ENCODE peak calls at places on chromosome 12, in five cellular contexts. Q, W, H, R and C are unnamed samples.
A peak's percentile ranks its signal among the peaks of the same experiment; 100 is the strongest.

GRCh38 chr12:138898-139534 is 72.4 kb downstream of the IQSEC3 start:
- DNase-seq in R (peak; percentile 4), Q (no peak), H (no peak), W (no peak), C (peak; percentile 87)

GRCh38 chr12:6367969-6368892 is 7.1 kb downstream of the SCNN1A start:
- DNase-seq in Q (no peak), R (no peak), H (peak; percentile 43), W (no peak), C (no peak)

GRCh38 chr12:9702239-9702638 is 30.7 kb downstream of the CLECL1 start:
- DNase-seq in Q (no peak), R (no peak), W (no peak), H (no peak), C (no peak)

GRCh38 chr12:49936895-49937294 is 13.6 kb upstream of the AQP2 start:
- DNase-seq in Q (no peak), R (no peak), W (no peak), H (no peak), C (no peak)

GRCh38 chr12:95393191-95393790 is 80.7 kb upstream of the METAP2 start:
- DNase-seq in Q (no peak), R (no peak), H (no peak), W (no peak), C (no peak)

GRCh38 chr12:57811028-57811755 is 7.3 kb downstream of the AVIL start:
- DNase-seq in W (no peak), R (no peak), Q (no peak), H (no peak), C (no peak)

GRCh38 chr12:48717252-48717695 is 767 bp upstream of the CCNT1 start:
- DNase-seq in H (peak; percentile 48), W (peak; percentile 15), Q (peak; percentile 23), R (peak; percentile 23), C (no peak)

GRCh38 chr12:57127101-57127709 is 1.1 kb upstream of the LRP1 start:
- DNase-seq in Q (peak; percentile 70), W (peak; percentile 71), H (peak; percentile 56), R (peak; percentile 64), C (peak; percentile 96)

GRCh38 chr12:7128681-7129593 is at the start of gene RBP5:
- DNase-seq in R (no peak), W (no peak), H (no peak), Q (no peak), C (peak; percentile 86)

GRCh38 chr12:77010637-77011548 is 54.5 kb downstream of the E2F7 start:
- DNase-seq in R (peak; percentile 88), W (peak; percentile 62), H (peak; percentile 71), Q (peak; percentile 90), C (peak; percentile 96)

GRCh38 chr12:82963961-82964360 is 277.3 kb downstream of the TMTC2 start:
- DNase-seq in R (no peak), H (no peak), Q (peak; percentile 16), W (no peak), C (no peak)

GRCh38 chr12:103043531-103044445 is 86.3 kb downstream of the ASCL1 start:
- DNase-seq in R (no peak), Q (no peak), H (no peak), W (peak; percentile 48), C (no peak)

GRCh38 chr12:121295746-121296617 is 527 bp downstream of the CAMKK2 start:
- DNase-seq in W (peak; percentile 33), R (no peak), Q (peak; percentile 52), H (peak; percentile 6), C (peak; percentile 79)

GRCh38 chr12:128992116-128992515 is 138.8 kb downstream of the GLT1D1 start:
- DNase-seq in H (no peak), W (no peak), Q (no peak), R (no peak), C (no peak)

GRCh38 chr12:9604288-9604687 is 3.4 kb downstream of the KLRB1 start:
- DNase-seq in H (no peak), R (no peak), W (no peak), Q (no peak), C (no peak)

GRCh38 chr12:14597480-14597879 is 29.8 kb upstream of the PLBD1 start:
- DNase-seq in R (no peak), Q (no peak), H (no peak), W (no peak), C (no peak)

GRCh38 chr12:27711312-27711682 is 665 bp downstream of the MRPS35 start:
- DNase-seq in W (no peak), Q (peak; percentile 41), R (no peak), H (peak; percentile 19), C (no peak)

GRCh38 chr12:57809425-57809824 is 9.1 kb downstream of the AVIL start:
- DNase-seq in H (no peak), R (no peak), W (no peak), Q (no peak), C (no peak)

GRCh38 chr12:44582521-44582920 is 293.6 kb downstream of the NELL2 start:
- DNase-seq in R (no peak), Q (no peak), W (no peak), H (no peak), C (no peak)

GRCh38 chr12:7994731-7995205 is 37.7 kb upstream of the FOXJ2 start:
- DNase-seq in W (no peak), R (peak; percentile 95), H (no peak), Q (peak; percentile 77), C (peak; percentile 86)

GRCh38 chr12:124654666-124655316 is 87.4 kb upstream of the NCOR2 start:
- DNase-seq in H (no peak), R (no peak), W (no peak), Q (no peak), C (peak; percentile 69)

GRCh38 chr12:82357845-82358199 is 365 bp downstream of the CCDC59 start:
- DNase-seq in W (no peak), Q (peak; percentile 52), H (no peak), R (no peak), C (no peak)

GRCh38 chr12:11943919-11944318 is 126.8 kb upstream of the BCL2L14 start:
- DNase-seq in Q (no peak), W (no peak), H (no peak), R (no peak), C (no peak)

GRCh38 chr12:100289011-100289410 is 22.0 kb downstream of the SCYL2 start:
- DNase-seq in W (no peak), R (no peak), Q (no peak), H (no peak), C (no peak)

GRCh38 chr12:88063375-88063774 is 34.2 kb upstream of the C12orf50 start:
- DNase-seq in Q (no peak), H (no peak), R (peak; percentile 26), W (no peak), C (no peak)

GRCh38 chr12:30756074-30756473 is 1.3 kb upstream of the CAPRIN2 start:
- DNase-seq in R (no peak), W (no peak), Q (no peak), H (no peak), C (no peak)

GRCh38 chr12:89793946-89794345 is 85.3 kb upstream of the ATP2B1 start:
- DNase-seq in W (no peak), Q (no peak), H (no peak), R (no peak), C (no peak)

GRCh38 chr12:120115066-120115465 is 1.5 kb downstream of the RAB35 start:
- DNase-seq in R (no peak), H (no peak), Q (no peak), W (no peak), C (no peak)

GRCh38 chr12:69929531-69929930 is 104.5 kb downstream of the MYRFL start:
- DNase-seq in H (no peak), Q (peak; percentile 9), R (no peak), W (no peak), C (no peak)

GRCh38 chr12:121992059-121992879 is 29.4 kb upstream of the BCL7A start:
- DNase-seq in Q (peak; percentile 78), R (peak; percentile 95), H (no peak), W (no peak), C (no peak)

GRCh38 chr12:53096089-53096741 is 1.3 kb upstream of the IGFBP6 start:
- DNase-seq in H (no peak), Q (peak; percentile 93), W (no peak), R (peak; percentile 79), C (no peak)
- H3K9ac ChIP-seq in H (no peak overlapping the region), Q (peak overlapping the region; percentile 95), W (no peak overlapping the region), R (no peak overlapping the region), C (no peak overlapping the region)

GRCh38 chr12:130299574-130299973 is 38.1 kb upstream of the PIWIL1 start:
- DNase-seq in H (no peak), Q (no peak), W (no peak), R (no peak), C (peak; percentile 72)

GRCh38 chr12:130300090-130300489 is 37.6 kb upstream of the PIWIL1 start:
- DNase-seq in H (no peak), R (no peak), W (no peak), Q (no peak), C (peak; percentile 8)

GRCh38 chr12:130298322-130298721 is 39.4 kb upstream of the PIWIL1 start:
- DNase-seq in Q (no peak), H (no peak), W (no peak), R (no peak), C (no peak)

GRCh38 chr12:130301577-130301976 is 36.1 kb upstream of the PIWIL1 start:
- DNase-seq in H (no peak), Q (no peak), R (no peak), W (no peak), C (peak; percentile 44)

DNA sequence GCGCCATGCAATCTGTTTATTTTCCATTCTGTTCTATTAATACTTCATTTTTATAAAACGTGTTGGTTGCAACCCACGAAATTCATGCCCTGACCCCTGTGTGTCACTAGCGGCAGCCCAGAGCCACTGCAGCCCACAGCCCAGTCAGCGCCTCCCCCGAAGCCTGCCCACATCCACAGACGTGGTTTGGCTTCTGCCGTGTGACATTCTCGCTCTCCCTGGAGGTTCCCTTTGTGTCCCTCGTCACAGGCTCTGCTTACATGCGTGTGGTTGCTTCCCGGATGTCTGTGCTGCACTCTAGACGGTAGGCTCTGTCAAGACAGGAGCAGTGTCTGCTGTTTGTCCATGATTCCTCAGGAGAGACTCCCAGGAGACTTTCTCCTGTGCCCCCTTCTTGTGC is 37.0 kb upstream of the PIWIL1 start:
- DNase-seq in Q (no peak), H (no peak), W (no peak), R (no peak), C (peak; percentile 38)
- H3K9ac ChIP-seq in Q (no peak overlapping the region), H (no peak overlapping the region), W (no peak overlapping the region), R (no peak overlapping the region), C (no peak overlapping the region)

GRCh38 chr12:131000000-131000486 is 46.3 kb downstream of the ADGRD1 start:
- DNase-seq in Q (no peak), W (no peak), H (no peak), R (no peak), C (no peak)
- H3K9ac ChIP-seq in Q (no peak overlapping the region), W (no peak overlapping the region), H (no peak overlapping the region), R (no peak overlapping the region), C (no peak overlapping the region)

GRCh38 chr12:31950088-31950487 is 9.1 kb upstream of the RESF1 start:
- DNase-seq in R (no peak), W (no peak), H (no peak), Q (no peak), C (no peak)
- H3K9ac ChIP-seq in R (no peak overlapping the region), W (no peak overlapping the region), H (no peak overlapping the region), Q (no peak overlapping the region), C (no peak overlapping the region)